ENCODE peak calls at places on chromosomes 5 and 9, in eight cellular contexts. J is anterior cingulate cortex; Z is lower leg skin; T is smooth muscle cell of the brain vasculature; C is effector memory CD4-positive, alpha-beta T cell; F is lung; G is SJSA1; U is left colon. D is an unnamed sample.

GRCh38 chr9:14365667-14366066 is 51.7 kb upstream of the NFIB start:
- DNase-seq in G (no peak), Z (no peak), C (no peak), F (no peak), U (no peak), T (no peak), J (no peak), D (no peak)

GRCh38 chr9:136189394-136190236 is 15.3 kb downstream of the LHX3 start:
- DNase-seq in U (no peak), J (no peak), C (no peak), Z (no peak), F (no peak), T (no peak), G (no peak), D (no peak)

GRCh38 chr5:177612215-177612673 is 12.3 kb downstream of the B4GALT7 start:
- DNase-seq in G (no peak), T (no peak), C (no peak), U (no peak), J (no peak), F (no peak), Z (no peak), D (no peak)

GRCh38 chr5:1919750-1920149 is 37.0 kb upstream of the IRX4 start:
- DNase-seq in J (no peak), T (no peak), F (no peak), Z (no peak), G (peak), U (no peak), C (no peak), D (no peak)

GRCh38 chr5:144798595-144798994 is 627.9 kb downstream of the KCTD16 start:
- DNase-seq in C (no peak), T (no peak), U (no peak), F (no peak), G (no peak), J (no peak), Z (no peak), D (no peak)

GRCh38 chr5:159819671-159820411 is 96.4 kb upstream of the ADRA1B start:
- DNase-seq in F (peak), J (no peak), G (no peak), C (no peak), Z (peak), U (peak), T (peak), D (no peak)

GRCh38 chr9:108704156-108704852 is 151.5 kb downstream of the ACTL7B start:
- DNase-seq in Z (no peak), G (no peak), U (no peak), C (no peak), J (no peak), T (no peak), F (no peak), D (no peak)

GRCh38 chr9:134970719-134971118 is 53.0 kb upstream of the FCN1 start:
- DNase-seq in F (no peak), T (no peak), Z (no peak), G (no peak), J (no peak), U (no peak), C (no peak), D (no peak)

GRCh38 chr5:180008433-180008832 is 63.1 kb downstream of the RNF130 start:
- DNase-seq in U (no peak), T (no peak), C (no peak), J (no peak), G (no peak), F (no peak), Z (no peak), D (no peak)

GRCh38 chr5:135238622-135239460 is 160.2 kb downstream of the MACROH2A1 start:
- DNase-seq in G (peak), C (no peak), F (no peak), J (no peak), U (no peak), T (no peak), Z (no peak), D (no peak)

GRCh38 chr9:91419222-91420191 is 4.1 kb downstream of the NFIL3 start:
- DNase-seq in C (no peak), J (no peak), Z (peak), U (peak), F (peak), G (peak), T (no peak), D (no peak)

GRCh38 chr9:98721643-98722042 is 12.9 kb upstream of the GABBR2 start:
- DNase-seq in G (no peak), C (no peak), J (no peak), F (no peak), U (no peak), Z (no peak), T (no peak), D (no peak)

GRCh38 chr9:37994639-37995347 is 74.2 kb downstream of the SHB start:
- DNase-seq in U (peak), T (no peak), G (peak), J (peak), C (no peak), F (peak), Z (peak), D (no peak)